ENCODE peak calls at places on chromosomes 4 and X, in seven cellular contexts. C is SK-N-SH, Q is GM13977, X is GM10248, J is astrocyte, N is hepatocyte, I is breast epithelium. G is an unnamed sample.

GRCh38 chrX:149760965-149761364 is 12.9 kb upstream of the HSFX1 start:
- DNase-seq in C (no peak), Q (no peak), X (no peak), J (no peak), N (no peak), I (no peak), G (no peak)

GRCh38 chrX:153495903-153496629 is 1.3 kb downstream of the BGN start:
- DNase-seq in C (no peak), Q (no peak), X (no peak), J (no peak), N (no peak), I (no peak), G (no peak)

GRCh38 chr4:123232439-123232838 is 164.2 kb upstream of the SPRY1 start:
- DNase-seq in C (no peak), Q (no peak), X (no peak), J (peak), N (no peak), I (no peak), G (no peak)

GRCh38 chr4:94126669-94127068 is 81.0 kb upstream of the SMARCAD1 start:
- DNase-seq in C (peak), Q (no peak), X (no peak), J (no peak), N (peak), I (no peak), G (no peak)

GRCh38 chr4:98739718-98740117 is 81.3 kb upstream of the TSPAN5 start:
- DNase-seq in C (no peak), Q (no peak), X (no peak), J (no peak), N (no peak), I (no peak), G (no peak)

GRCh38 chr4:89681219-89681618 is 155.7 kb downstream of the SNCA start:
- DNase-seq in C (no peak), Q (no peak), X (no peak), J (no peak), N (peak), I (no peak), G (no peak)

GRCh38 chr4:82423245-82424054 is 6.8 kb downstream of the HNRNPDL start:
- DNase-seq in C (no peak), Q (no peak), X (no peak), J (peak), N (no peak), I (no peak), G (no peak)

GRCh38 chr4:181416966-181417365 is 826.2 kb upstream of the TENM3 start:
- DNase-seq in C (no peak), Q (no peak), X (no peak), J (no peak), N (no peak), I (no peak), G (no peak)

GRCh38 chr4:40058854-40059253 is 2.2 kb downstream of the N4BP2 start:
- DNase-seq in C (no peak), Q (no peak), X (no peak), J (no peak), N (no peak), I (no peak), G (no peak)

GRCh38 chrX:46327229-46328081 is 217.8 kb downstream of the ZNF674 start:
- DNase-seq in C (no peak), Q (no peak), X (no peak), J (peak), N (peak), I (peak), G (no peak)

GRCh38 chrX:20527458-20528099 is 260.9 kb upstream of the RPS6KA3 start:
- DNase-seq in C (peak), Q (peak), X (peak), J (no peak), N (peak), I (no peak), G (peak)

GRCh38 chr4:53717064-53717549 is 125.8 kb upstream of the LNX1 start:
- DNase-seq in C (no peak), Q (no peak), X (no peak), J (peak), N (no peak), I (no peak), G (no peak)

GRCh38 chr4:173275150-173275549 is 59.0 kb downstream of the HMGB2 start:
- DNase-seq in C (no peak), Q (no peak), X (no peak), J (no peak), N (no peak), I (no peak), G (no peak)

GRCh38 chr4:186161138-186161537 is 30.2 kb upstream of the CYP4V2 start:
- DNase-seq in C (no peak), Q (peak), X (peak), J (no peak), N (peak), I (no peak), G (peak)

GRCh38 chr4:168487821-168488162 is 7.5 kb upstream of the DDX60L start:
- DNase-seq in C (no peak), Q (no peak), X (no peak), J (no peak), N (no peak), I (no peak), G (no peak)

GRCh38 chr4:104475652-104476051 is 19.0 kb downstream of the CXXC4 start:
- DNase-seq in C (no peak), Q (no peak), X (no peak), J (no peak), N (no peak), I (no peak), G (no peak)

GRCh38 chr4:83503974-83504373 is 19.1 kb upstream of the ABRAXAS1 start:
- DNase-seq in C (no peak), Q (no peak), X (no peak), J (no peak), N (no peak), I (no peak), G (no peak)

GRCh38 chr4:5956285-5957021 is 61.8 kb downstream of the C4orf50 start:
- DNase-seq in C (peak), Q (no peak), X (no peak), J (no peak), N (peak), I (no peak), G (no peak)

GRCh38 chr4:108830509-108831244 is 67.8 kb upstream of the ETNPPL start:
- DNase-seq in C (no peak), Q (no peak), X (no peak), J (no peak), N (peak), I (no peak), G (no peak)

GRCh38 chr4:8472689-8473197 is 32.2 kb downstream of the TRMT44 start:
- DNase-seq in C (no peak), Q (no peak), X (no peak), J (peak), N (peak), I (no peak), G (no peak)

GRCh38 chr4:144757969-144758368 is 112.0 kb downstream of the HHIP start:
- DNase-seq in C (no peak), Q (no peak), X (no peak), J (no peak), N (no peak), I (no peak), G (no peak)

GRCh38 chr4:57854748-57855147 is 744.6 kb upstream of the IGFBP7 start:
- DNase-seq in C (no peak), Q (no peak), X (no peak), J (no peak), N (no peak), I (no peak), G (no peak)

GRCh38 chr4:88033309-88033708 is 25.9 kb downstream of the PKD2 start:
- DNase-seq in C (peak), Q (peak), X (peak), J (peak), N (peak), I (no peak), G (peak)

GRCh38 chr4:17310269-17310652 is 201.6 kb downstream of the QDPR start:
- DNase-seq in C (no peak), Q (no peak), X (no peak), J (peak), N (no peak), I (no peak), G (no peak)

GRCh38 chr4:162241857-162242256 is 78.1 kb upstream of the FSTL5 start:
- DNase-seq in C (no peak), Q (no peak), X (no peak), J (no peak), N (peak), I (no peak), G (no peak)

GRCh38 chr4:181820518-181820917 is 422.7 kb upstream of the TENM3 start:
- DNase-seq in C (no peak), Q (no peak), X (no peak), J (no peak), N (no peak), I (no peak), G (no peak)

GRCh38 chr4:98939892-98940298 is 11.0 kb upstream of the EIF4E start:
- DNase-seq in C (peak), Q (no peak), X (peak), J (peak), N (peak), I (no peak), G (no peak)

DNA sequence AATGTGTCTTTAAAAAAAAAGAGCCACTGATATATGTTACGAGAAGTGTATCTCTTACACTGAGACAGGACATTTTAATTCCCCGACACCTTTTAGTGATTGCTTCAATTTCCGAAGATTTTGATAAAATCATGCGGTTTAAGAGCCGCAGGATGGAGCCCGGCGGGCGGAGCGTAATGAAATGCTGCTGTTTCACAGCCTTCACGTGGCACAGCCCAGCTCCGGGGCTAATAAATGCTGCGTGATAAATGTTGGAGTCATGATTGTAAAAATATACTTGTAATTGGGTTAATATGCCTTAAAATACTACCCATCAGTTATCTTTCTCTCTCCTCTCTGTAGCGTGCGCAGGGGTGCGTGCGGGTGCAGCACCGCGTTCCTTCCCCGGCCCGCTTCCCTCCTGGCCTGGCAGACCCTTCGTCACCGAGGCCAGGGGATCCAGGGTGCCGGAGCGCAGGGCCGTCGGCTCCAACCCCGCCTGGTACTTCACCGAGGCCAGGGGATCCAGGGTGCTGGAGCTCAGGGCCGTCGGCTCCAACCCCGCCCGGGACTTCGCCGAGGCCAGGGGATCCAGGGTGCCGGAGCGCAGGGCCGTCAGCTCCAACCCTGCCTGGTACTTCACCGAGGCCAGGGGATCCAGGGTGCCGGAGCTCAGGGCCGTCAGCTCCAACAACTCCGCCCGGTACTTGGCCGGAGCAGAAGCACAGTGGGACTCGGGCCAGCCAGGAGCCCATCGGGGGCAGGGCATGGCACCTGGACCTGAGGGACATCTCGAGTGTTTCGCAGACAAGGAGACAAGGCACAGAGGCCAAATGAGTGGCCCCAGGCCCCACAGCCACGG is 85.3 kb downstream of the FAM53A start:
- DNase-seq in C (no peak), Q (no peak), X (no peak), J (no peak), N (no peak), I (no peak), G (no peak)
- TF ChIP-seq CTCF in C (no peak), Q (no peak), X (no peak), J (no peak), N (no peak), I (no peak), G (no peak)

GRCh38 chr4:48269861-48270515 is 350 bp upstream of the TEC start:
- DNase-seq in C (peak), Q (peak), X (peak), J (peak), N (peak), I (peak), G (peak)
- TF ChIP-seq CTCF in C (peak), Q (peak), X (peak), J (no peak), N (peak), I (peak), G (peak)

DNA sequence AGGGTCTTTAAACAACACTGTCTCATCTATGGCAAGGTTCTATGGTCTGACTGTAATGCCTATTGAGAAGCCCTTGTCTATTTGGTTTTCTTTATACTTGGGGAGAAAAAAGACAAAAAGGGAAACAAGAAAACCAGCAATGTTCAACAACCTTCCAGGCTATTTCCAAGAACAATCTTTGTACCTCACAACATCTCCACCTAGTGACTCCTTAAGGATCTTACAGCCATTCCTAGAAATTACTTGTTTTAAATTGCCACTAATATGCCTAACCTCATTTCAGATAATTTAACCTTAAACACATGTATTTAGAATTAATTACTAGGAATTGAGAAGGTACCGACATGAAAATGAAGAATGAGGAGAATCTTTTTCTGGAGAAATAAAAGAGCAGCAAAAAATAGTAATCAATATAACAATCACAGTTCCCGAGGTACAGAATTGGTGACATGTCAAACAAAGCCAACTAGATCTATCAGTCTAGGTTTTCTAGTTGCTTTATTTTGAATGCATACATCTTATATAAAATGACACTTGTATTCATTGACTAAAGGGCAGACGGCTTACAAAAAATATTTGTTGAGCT is 1.6 kb upstream of the RBM46 start:
- DNase-seq in C (peak), Q (no peak), X (peak), J (peak), N (peak), I (no peak), G (peak)
- TF ChIP-seq CTCF in C (peak), Q (peak), X (peak), J (peak), N (peak), I (peak), G (peak)

DNA sequence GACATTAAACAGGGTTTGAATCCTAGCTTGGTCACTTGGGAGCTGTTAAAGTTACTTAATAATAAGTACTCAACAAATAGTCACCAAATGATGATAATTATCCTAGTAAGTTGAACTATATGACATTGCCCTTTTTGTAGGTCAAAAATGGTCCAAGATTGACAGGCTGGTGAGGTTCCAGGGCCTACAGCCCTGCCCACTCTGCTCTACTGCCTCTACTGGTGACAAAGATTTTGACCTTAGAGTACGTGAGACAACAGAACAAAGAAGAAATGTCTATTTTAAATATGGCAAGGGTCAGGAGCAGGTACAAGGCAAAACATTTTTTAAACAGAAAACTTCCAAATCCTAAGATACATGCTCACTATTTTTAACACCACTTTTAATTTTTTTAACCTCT is 572 bp upstream of the SMPX start:
- DNase-seq in C (no peak), Q (no peak), X (no peak), J (no peak), N (no peak), I (no peak), G (no peak)
- TF ChIP-seq CTCF in C (no peak), Q (no peak), X (no peak), J (no peak), N (no peak), I (no peak), G (no peak)

GRCh38 chr4:170068438-170069128 is 21.2 kb downstream of the AADAT start:
- DNase-seq in C (no peak), Q (no peak), X (no peak), J (no peak), N (no peak), I (no peak), G (no peak)
- TF ChIP-seq CTCF in C (no peak), Q (no peak), X (no peak), J (no peak), N (no peak), I (no peak), G (no peak)

DNA sequence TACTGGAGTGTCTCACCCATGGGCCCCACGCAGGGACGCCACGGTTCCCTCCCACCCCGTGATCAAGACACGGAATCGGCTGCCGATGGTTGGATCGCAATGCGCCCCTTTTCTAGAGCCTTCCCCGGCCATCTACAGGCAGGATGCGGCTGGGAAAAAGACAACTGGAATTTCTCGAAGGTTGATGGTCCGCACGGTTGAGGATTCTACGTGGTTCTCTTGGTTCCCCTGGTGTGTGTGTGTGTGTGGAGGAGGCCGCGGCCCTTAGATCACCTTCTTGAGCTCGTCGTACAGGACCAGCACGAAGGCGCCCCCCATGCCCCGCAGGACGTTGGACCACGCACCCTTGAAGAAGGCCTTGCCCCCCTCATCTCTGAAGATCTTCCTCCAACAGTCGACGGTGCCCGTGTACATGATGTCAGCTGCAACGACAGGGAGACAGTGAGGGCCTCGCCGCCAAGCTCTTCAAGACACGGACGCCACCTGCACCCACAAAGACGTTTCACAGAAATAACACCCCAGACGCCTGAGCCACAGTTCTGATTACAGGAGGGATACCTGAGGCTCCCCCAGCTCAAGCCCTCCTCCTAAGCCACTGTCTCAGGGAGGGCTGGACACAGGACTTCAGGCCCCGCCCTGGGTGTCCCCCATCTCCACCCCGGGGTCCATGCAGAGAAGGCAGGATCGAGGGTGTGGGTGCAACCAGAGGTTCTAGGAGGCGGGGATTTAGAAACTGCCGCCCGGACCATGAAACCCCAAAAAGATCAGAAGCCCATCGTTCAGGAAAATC is 5.4 kb downstream of the SLC25A6 start:
- DNase-seq in C (peak), Q (no peak), X (peak), J (no peak), N (no peak), I (no peak), G (peak)
- TF ChIP-seq CTCF in C (no peak), Q (no peak), X (no peak), J (no peak), N (no peak), I (no peak), G (no peak)

DNA sequence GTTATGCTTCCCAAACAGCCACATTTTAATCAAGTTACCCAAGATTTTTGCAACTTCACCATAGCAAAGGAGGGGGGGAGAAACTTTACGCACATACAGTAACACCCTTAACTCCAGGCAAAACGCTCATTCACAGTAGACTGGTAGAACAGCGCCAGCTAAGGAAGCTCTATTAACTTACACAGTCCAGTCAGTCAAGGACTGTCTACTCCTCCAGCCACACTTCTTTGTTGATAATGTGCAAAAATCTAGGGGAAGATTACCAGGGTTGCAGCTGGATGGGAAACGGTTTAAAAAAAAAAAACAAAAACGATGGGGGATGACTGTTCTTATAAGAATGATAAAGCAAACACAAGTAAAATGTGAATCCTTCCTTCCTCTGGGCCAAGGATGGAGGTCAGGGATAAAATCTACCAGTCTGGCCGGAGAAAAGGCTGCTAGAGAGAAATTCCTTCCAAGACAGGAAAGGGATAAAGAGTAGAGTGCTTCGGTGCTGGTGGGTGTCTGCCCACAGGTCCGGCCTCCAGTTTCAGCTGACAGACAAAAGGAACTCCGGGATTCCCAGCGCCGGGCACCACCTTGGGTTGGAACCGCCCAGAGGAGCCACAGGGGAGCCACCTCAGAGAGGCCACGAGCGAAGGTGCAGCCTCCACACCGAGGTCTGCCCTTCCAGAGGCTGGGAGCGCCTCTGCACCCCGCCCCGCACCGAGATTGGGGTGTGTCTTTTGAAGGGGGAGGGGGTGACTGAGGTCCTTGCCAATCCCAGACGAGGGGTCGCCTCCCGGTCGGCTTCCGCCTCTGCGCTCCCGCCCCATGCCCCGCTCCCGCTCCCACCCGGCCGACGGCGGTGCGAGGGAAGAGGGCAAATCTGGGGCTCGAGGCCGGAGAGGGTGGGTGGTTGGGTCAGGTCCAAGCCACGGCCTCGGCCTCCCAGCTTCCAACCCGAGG is 789 bp downstream of the ANKRD50 start:
- DNase-seq in C (peak), Q (peak), X (peak), J (peak), N (peak), I (peak), G (peak)
- TF ChIP-seq CTCF in C (peak), Q (no peak), X (no peak), J (peak), N (peak), I (no peak), G (no peak)

GRCh38 chr4:76784237-76784636 is 113.7 kb downstream of the SOWAHB start:
- DNase-seq in C (no peak), Q (no peak), X (no peak), J (no peak), N (no peak), I (no peak), G (no peak)
- TF ChIP-seq CTCF in C (peak), Q (peak), X (peak), J (no peak), N (peak), I (no peak), G (no peak)